ENCODE peak calls at places on chromosomes 13 and 19, in nine cellular contexts. One of them, this sample, is unnamed.
A peak's percentile ranks its signal among the peaks of the same experiment; 100 is the strongest.

GRCh38 chr13:59445812-59446211 is 717.9 kb downstream of the DIAPH3 start:
- DNase-seq in omental fat pad: no peak
- DNase-seq in uterus: no peak
- DNase-seq in thoracic aorta: no peak
- DNase-seq in spleen: no peak
- DNase-seq in heart right ventricle: no peak
- DNase-seq in nephron progenitor cell: no peak
- DNase-seq in ascending aorta: no peak
- DNase-seq in cardiac fibroblast: no peak
- DNase-seq in this sample: no peak

GRCh38 chr19:55581145-55581827 is 638 bp upstream of the ZNF579 start:
- DNase-seq in omental fat pad: no peak
- DNase-seq in uterus: no peak
- DNase-seq in thoracic aorta: no peak
- DNase-seq in spleen: no peak
- DNase-seq in heart right ventricle: no peak
- DNase-seq in nephron progenitor cell: peak; percentile 51
- DNase-seq in ascending aorta: no peak
- DNase-seq in cardiac fibroblast: no peak
- DNase-seq in this sample: no peak

GRCh38 chr13:60335531-60335930 is 61.5 kb upstream of the TDRD3 start:
- DNase-seq in omental fat pad: no peak
- DNase-seq in uterus: no peak
- DNase-seq in thoracic aorta: no peak
- DNase-seq in spleen: no peak
- DNase-seq in heart right ventricle: no peak
- DNase-seq in nephron progenitor cell: no peak
- DNase-seq in ascending aorta: no peak
- DNase-seq in cardiac fibroblast: peak; percentile 31
- DNase-seq in this sample: no peak

GRCh38 chr19:4678881-4679379 is 8.8 kb upstream of the MYDGF start:
- DNase-seq in omental fat pad: no peak
- DNase-seq in uterus: peak; percentile 38
- DNase-seq in thoracic aorta: no peak
- DNase-seq in spleen: no peak
- DNase-seq in heart right ventricle: no peak
- DNase-seq in nephron progenitor cell: peak; percentile 73
- DNase-seq in ascending aorta: no peak
- DNase-seq in cardiac fibroblast: peak; percentile 5
- DNase-seq in this sample: no peak

GRCh38 chr13:22009937-22010336 is 339.1 kb downstream of the FGF9 start:
- DNase-seq in omental fat pad: no peak
- DNase-seq in uterus: no peak
- DNase-seq in thoracic aorta: no peak
- DNase-seq in spleen: no peak
- DNase-seq in heart right ventricle: no peak
- DNase-seq in nephron progenitor cell: no peak
- DNase-seq in ascending aorta: no peak
- DNase-seq in cardiac fibroblast: no peak
- DNase-seq in this sample: no peak

GRCh38 chr13:41919741-41920487 is 41.0 kb downstream of the VWA8 start:
- DNase-seq in omental fat pad: no peak
- DNase-seq in uterus: no peak
- DNase-seq in thoracic aorta: no peak
- DNase-seq in spleen: no peak
- DNase-seq in heart right ventricle: no peak
- DNase-seq in nephron progenitor cell: no peak
- DNase-seq in ascending aorta: no peak
- DNase-seq in cardiac fibroblast: no peak
- DNase-seq in this sample: no peak

GRCh38 chr19:58440556-58440955 is 603 bp upstream of the ZNF132 start:
- DNase-seq in omental fat pad: no peak
- DNase-seq in uterus: no peak
- DNase-seq in thoracic aorta: no peak
- DNase-seq in spleen: no peak
- DNase-seq in heart right ventricle: no peak
- DNase-seq in nephron progenitor cell: no peak
- DNase-seq in ascending aorta: peak; percentile 64
- DNase-seq in cardiac fibroblast: no peak
- DNase-seq in this sample: no peak

GRCh38 chr13:53069800-53070199 is 41.2 kb downstream of the OLFM4 start:
- DNase-seq in omental fat pad: no peak
- DNase-seq in uterus: no peak
- DNase-seq in thoracic aorta: no peak
- DNase-seq in spleen: no peak
- DNase-seq in heart right ventricle: no peak
- DNase-seq in nephron progenitor cell: no peak
- DNase-seq in ascending aorta: no peak
- DNase-seq in cardiac fibroblast: no peak
- DNase-seq in this sample: no peak

GRCh38 chr19:41263042-41263849 is 926 bp upstream of the HNRNPUL1 start:
- DNase-seq in omental fat pad: peak; percentile 38
- DNase-seq in uterus: peak; percentile 61
- DNase-seq in thoracic aorta: peak; percentile 42
- DNase-seq in spleen: peak; percentile 93
- DNase-seq in heart right ventricle: peak; percentile 63
- DNase-seq in nephron progenitor cell: peak; percentile 61
- DNase-seq in ascending aorta: peak; percentile 89
- DNase-seq in cardiac fibroblast: peak; percentile 85
- DNase-seq in this sample: peak; percentile 47

GRCh38 chr19:44735011-44735410 is 13.5 kb upstream of the BCL3 start:
- DNase-seq in omental fat pad: no peak
- DNase-seq in uterus: no peak
- DNase-seq in thoracic aorta: no peak
- DNase-seq in spleen: no peak
- DNase-seq in heart right ventricle: no peak
- DNase-seq in nephron progenitor cell: no peak
- DNase-seq in ascending aorta: no peak
- DNase-seq in cardiac fibroblast: no peak
- DNase-seq in this sample: no peak

GRCh38 chr19:58554494-58555368 is at the start of gene CHMP2A:
- DNase-seq in omental fat pad: peak; percentile 97
- DNase-seq in uterus: peak; percentile 99
- DNase-seq in thoracic aorta: peak; percentile 93
- DNase-seq in spleen: peak; percentile 100
- DNase-seq in heart right ventricle: peak; percentile 99
- DNase-seq in nephron progenitor cell: peak; percentile 99
- DNase-seq in ascending aorta: peak; percentile 99
- DNase-seq in cardiac fibroblast: peak; percentile 98
- DNase-seq in this sample: peak; percentile 92

DNA sequence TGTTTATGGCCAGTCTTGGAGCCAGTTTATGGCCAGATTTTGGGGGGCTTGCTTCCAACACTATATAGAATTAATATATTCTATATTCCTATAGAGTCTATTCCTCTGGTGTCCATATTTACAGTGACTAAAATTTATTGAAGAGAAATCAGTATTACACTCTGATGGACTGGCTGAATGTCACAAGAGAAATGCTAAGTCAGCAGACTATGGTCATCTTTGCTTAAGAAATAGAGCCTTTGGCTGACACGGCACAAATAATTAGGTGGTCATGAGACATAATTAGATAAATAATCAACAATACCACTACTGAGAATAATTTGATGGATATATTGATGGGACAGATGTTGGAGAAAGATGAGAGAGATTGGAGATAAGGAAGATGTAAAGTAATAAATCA is 272.9 kb downstream of the SLITRK5 start:
- DNase-seq in omental fat pad: no peak
- DNase-seq in uterus: no peak
- DNase-seq in thoracic aorta: no peak
- DNase-seq in spleen: no peak
- DNase-seq in heart right ventricle: no peak
- DNase-seq in nephron progenitor cell: no peak
- DNase-seq in ascending aorta: no peak
- DNase-seq in cardiac fibroblast: no peak
- DNase-seq in this sample: no peak
- TF ChIP-seq CTCF in omental fat pad: no peak
- TF ChIP-seq CTCF in uterus: no peak
- TF ChIP-seq CTCF in thoracic aorta: no peak
- TF ChIP-seq CTCF in spleen: no peak
- TF ChIP-seq CTCF in heart right ventricle: no peak
- TF ChIP-seq CTCF in nephron progenitor cell: no peak
- TF ChIP-seq CTCF in ascending aorta: no peak
- TF ChIP-seq CTCF in cardiac fibroblast: no peak
- TF ChIP-seq CTCF in this sample: no peak

DNA sequence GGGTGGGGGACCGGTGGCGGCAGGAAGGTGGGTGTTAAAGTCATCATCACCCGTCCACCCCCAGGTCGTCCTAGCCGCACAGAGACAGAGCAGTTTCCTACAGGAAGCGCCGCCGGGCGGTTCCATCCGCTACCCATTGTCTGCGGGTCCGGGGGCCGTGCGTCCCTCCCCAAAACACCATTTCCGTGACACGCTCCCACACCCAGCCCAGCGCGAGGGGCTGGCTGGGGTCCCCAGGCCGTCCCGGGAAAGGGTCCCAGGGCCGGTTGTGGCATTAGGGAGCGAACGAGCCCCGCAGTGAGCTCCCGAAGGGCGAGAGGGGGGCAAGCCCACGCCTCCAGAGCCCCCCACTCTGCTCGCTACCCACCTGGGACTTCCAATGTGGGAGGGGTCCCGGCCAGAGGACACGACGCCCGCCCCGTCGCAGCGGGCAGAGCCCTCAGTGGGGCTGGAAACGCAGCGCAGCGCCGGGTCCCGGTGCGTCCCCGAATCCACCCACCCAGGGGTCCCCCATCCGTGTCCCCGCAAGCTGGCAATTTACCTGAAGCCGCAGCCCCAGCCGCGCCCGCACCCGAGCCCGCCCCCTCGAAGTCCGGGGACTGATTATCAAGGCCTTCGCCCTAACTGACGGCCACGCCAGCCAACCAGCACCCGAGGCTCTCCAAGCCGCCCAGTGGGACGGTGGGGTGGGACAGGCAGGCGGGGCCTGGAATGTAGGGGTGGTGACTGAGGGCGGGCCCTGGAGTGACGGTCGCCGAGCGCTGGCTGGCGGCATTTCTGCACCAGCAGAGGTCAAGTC is at the start of gene KANK3:
- DNase-seq in omental fat pad: peak; percentile 85
- DNase-seq in uterus: peak; percentile 89
- DNase-seq in thoracic aorta: peak; percentile 60
- DNase-seq in spleen: peak; percentile 97
- DNase-seq in heart right ventricle: peak; percentile 100
- DNase-seq in nephron progenitor cell: peak; percentile 97
- DNase-seq in ascending aorta: peak; percentile 92
- DNase-seq in cardiac fibroblast: peak; percentile 97
- DNase-seq in this sample: peak; percentile 81
- TF ChIP-seq CTCF in omental fat pad: no peak
- TF ChIP-seq CTCF in uterus: no peak
- TF ChIP-seq CTCF in thoracic aorta: no peak
- TF ChIP-seq CTCF in spleen: no peak
- TF ChIP-seq CTCF in heart right ventricle: no peak
- TF ChIP-seq CTCF in nephron progenitor cell: no peak
- TF ChIP-seq CTCF in ascending aorta: no peak
- TF ChIP-seq CTCF in cardiac fibroblast: no peak
- TF ChIP-seq CTCF in this sample: no peak

GRCh38 chr13:113046066-113046882 is 59.3 kb upstream of the F7 start:
- DNase-seq in omental fat pad: no peak
- DNase-seq in uterus: no peak
- DNase-seq in thoracic aorta: no peak
- DNase-seq in spleen: peak; percentile 25
- DNase-seq in heart right ventricle: peak; percentile 1
- DNase-seq in nephron progenitor cell: no peak
- DNase-seq in ascending aorta: no peak
- DNase-seq in cardiac fibroblast: no peak
- DNase-seq in this sample: no peak

GRCh38 chr13:113044431-113045114 is 61.0 kb upstream of the F7 start:
- DNase-seq in omental fat pad: no peak
- DNase-seq in uterus: no peak
- DNase-seq in thoracic aorta: no peak
- DNase-seq in spleen: no peak
- DNase-seq in heart right ventricle: peak; percentile 2
- DNase-seq in nephron progenitor cell: no peak
- DNase-seq in ascending aorta: no peak
- DNase-seq in cardiac fibroblast: no peak
- DNase-seq in this sample: no peak

GRCh38 chr13:113043931-113044330 is 61.7 kb upstream of the F7 start:
- DNase-seq in omental fat pad: no peak
- DNase-seq in uterus: no peak
- DNase-seq in thoracic aorta: no peak
- DNase-seq in spleen: no peak
- DNase-seq in heart right ventricle: peak; percentile 1
- DNase-seq in nephron progenitor cell: no peak
- DNase-seq in ascending aorta: no peak
- DNase-seq in cardiac fibroblast: no peak
- DNase-seq in this sample: no peak

GRCh38 chr13:113046883-113047244 is 58.7 kb upstream of the F7 start:
- DNase-seq in omental fat pad: no peak
- DNase-seq in uterus: no peak
- DNase-seq in thoracic aorta: no peak
- DNase-seq in spleen: peak; percentile 39
- DNase-seq in heart right ventricle: peak; percentile 3
- DNase-seq in nephron progenitor cell: no peak
- DNase-seq in ascending aorta: no peak
- DNase-seq in cardiac fibroblast: no peak
- DNase-seq in this sample: no peak

DNA sequence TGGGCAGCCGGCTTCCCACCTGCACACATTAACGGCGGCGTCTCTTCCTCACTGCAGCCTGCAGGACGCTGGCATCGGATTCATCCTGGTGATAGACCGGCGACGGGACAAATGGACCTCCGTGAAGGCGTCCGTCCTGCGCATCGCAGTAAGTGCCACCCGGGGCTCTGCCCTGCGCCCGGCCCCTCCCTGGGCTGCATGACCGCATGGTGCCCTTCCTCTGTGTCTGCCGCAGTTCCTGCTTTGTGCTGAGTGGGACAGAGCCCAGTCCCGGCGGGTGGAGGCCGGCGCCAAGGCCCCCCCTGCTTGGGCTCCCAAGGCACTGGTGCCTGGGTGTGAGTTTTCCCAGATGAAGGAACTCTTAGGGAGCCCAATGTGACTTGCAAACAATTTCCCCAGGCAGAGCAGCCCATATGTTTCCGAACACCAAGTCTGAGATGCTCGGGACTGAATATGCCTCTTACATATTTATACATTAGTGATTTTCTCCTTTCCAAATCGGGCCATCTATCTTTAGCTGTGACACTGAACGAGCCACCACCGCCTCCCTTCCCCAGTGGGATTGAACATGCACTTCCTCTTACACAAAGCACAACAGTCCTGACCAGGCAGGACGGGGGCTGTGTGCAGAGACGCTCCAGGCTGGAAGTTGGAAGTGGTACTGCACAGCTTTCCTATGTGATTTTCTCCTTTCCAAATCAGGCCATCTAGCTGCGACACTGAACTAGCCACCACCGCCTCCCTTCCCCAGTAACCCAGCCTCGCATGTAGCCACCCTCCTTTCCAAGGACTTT is 60.2 kb upstream of the F7 start:
- DNase-seq in omental fat pad: no peak
- DNase-seq in uterus: no peak
- DNase-seq in thoracic aorta: no peak
- DNase-seq in spleen: no peak
- DNase-seq in heart right ventricle: peak; percentile 25
- DNase-seq in nephron progenitor cell: no peak
- DNase-seq in ascending aorta: no peak
- DNase-seq in cardiac fibroblast: no peak
- DNase-seq in this sample: no peak
- TF ChIP-seq CTCF in omental fat pad: no peak
- TF ChIP-seq CTCF in uterus: no peak
- TF ChIP-seq CTCF in thoracic aorta: no peak
- TF ChIP-seq CTCF in spleen: no peak
- TF ChIP-seq CTCF in heart right ventricle: no peak
- TF ChIP-seq CTCF in nephron progenitor cell: no peak
- TF ChIP-seq CTCF in ascending aorta: no peak
- TF ChIP-seq CTCF in cardiac fibroblast: no peak
- TF ChIP-seq CTCF in this sample: no peak

GRCh38 chr19:43595999-43596841 is at the start of the genes IRGQ and ZNF576:
- DNase-seq in omental fat pad: peak; percentile 100
- DNase-seq in uterus: peak; percentile 100
- DNase-seq in thoracic aorta: peak; percentile 99
- DNase-seq in spleen: peak; percentile 100
- DNase-seq in heart right ventricle: peak; percentile 100
- DNase-seq in nephron progenitor cell: peak; percentile 100
- DNase-seq in ascending aorta: peak; percentile 100
- DNase-seq in cardiac fibroblast: peak; percentile 100
- DNase-seq in this sample: peak; percentile 99
- TF ChIP-seq CTCF in omental fat pad: no peak
- TF ChIP-seq CTCF in uterus: no peak
- TF ChIP-seq CTCF in thoracic aorta: no peak
- TF ChIP-seq CTCF in spleen: no peak
- TF ChIP-seq CTCF in heart right ventricle: no peak
- TF ChIP-seq CTCF in nephron progenitor cell: no peak
- TF ChIP-seq CTCF in ascending aorta: no peak
- TF ChIP-seq CTCF in cardiac fibroblast: no peak
- TF ChIP-seq CTCF in this sample: peak; percentile 3

This sample was measured in AG09319.